ENCODE peak calls at places on chromosomes 13 and 19, in eight cellular contexts. A is heart right ventricle; M is germinal center; J is CD8-positive, alpha-beta memory T cell; U is GOT3; T is activated naive CD8-positive, alpha-beta T cell treated with anti-CD3 and anti-CD28 coated beads for 36 hours; Z is Kasumi-1; K is DND-41. L is an unnamed sample.

GRCh38 chr13:29508130-29508873 is 87.2 kb downstream of the SLC7A1 start:
- DNase-seq in A (peak; percentile 84), M (peak; percentile 84), J (peak; percentile 59), U (peak; percentile 13), T (peak; percentile 63), Z (peak; percentile 25), K (peak; percentile 77), L (peak; percentile 79)

GRCh38 chr19:31553112-31553843 is 204.0 kb upstream of the TSHZ3 start:
- DNase-seq in A (no peak), M (no peak), J (no peak), U (no peak), T (no peak), Z (no peak), K (peak; percentile 42), L (no peak)

GRCh38 chr13:61246351-61246750 is 169.3 kb downstream of the PCDH20 start:
- DNase-seq in A (no peak), M (no peak), J (no peak), U (no peak), T (no peak), Z (no peak), K (no peak), L (no peak)

GRCh38 chr13:39035204-39035603 is 2.7 kb downstream of the PROSER1 start:
- DNase-seq in A (no peak), M (no peak), J (no peak), U (no peak), T (no peak), Z (no peak), K (no peak), L (no peak)

GRCh38 chr19:49793561-49793840 is 19.6 kb downstream of the FUZ start:
- DNase-seq in A (no peak), M (no peak), J (no peak), U (no peak), T (peak; percentile 22), Z (no peak), K (no peak), L (no peak)

GRCh38 chr13:113656015-113656588 is 1.9 kb downstream of the ATP4B start:
- DNase-seq in A (no peak), M (no peak), J (no peak), U (no peak), T (no peak), Z (no peak), K (no peak), L (peak; percentile 71)

GRCh38 chr13:42553098-42554046 is 20.6 kb upstream of the TNFSF11 start:
- DNase-seq in A (no peak), M (no peak), J (no peak), U (no peak), T (no peak), Z (no peak), K (no peak), L (no peak)

GRCh38 chr13:110820311-110820710 is 94.6 kb downstream of the ANKRD10 start:
- DNase-seq in A (no peak), M (no peak), J (no peak), U (no peak), T (no peak), Z (no peak), K (no peak), L (no peak)

GRCh38 chr19:58218899-58219298 is 9.8 kb upstream of the ZNF544 start:
- DNase-seq in A (no peak), M (no peak), J (no peak), U (no peak), T (peak; percentile 26), Z (no peak), K (peak; percentile 44), L (no peak)

GRCh38 chr19:39265321-39265916 is 2.8 kb upstream of the IFNL2 start:
- DNase-seq in A (no peak), M (no peak), J (no peak), U (no peak), T (no peak), Z (no peak), K (no peak), L (peak; percentile 76)

GRCh38 chr19:34996978-34997640 is 3.0 kb upstream of the GRAMD1A start:
- DNase-seq in A (no peak), M (no peak), J (peak; percentile 80), U (no peak), T (no peak), Z (peak; percentile 86), K (peak; percentile 39), L (no peak)

GRCh38 chr19:32674153-32674958 is 624 bp downstream of the ANKRD27 start:
- DNase-seq in A (no peak), M (no peak), J (no peak), U (no peak), T (no peak), Z (no peak), K (peak; percentile 53), L (peak; percentile 38)

GRCh38 chr19:31570718-31571117 is 221.5 kb upstream of the TSHZ3 start:
- DNase-seq in A (no peak), M (no peak), J (no peak), U (no peak), T (no peak), Z (no peak), K (no peak), L (no peak)

GRCh38 chr19:18122860-18123795 is 25.6 kb downstream of the MAST3 start:
- DNase-seq in A (no peak), M (no peak), J (no peak), U (no peak), T (no peak), Z (no peak), K (no peak), L (no peak)

GRCh38 chr13:61727714-61728275 is 312.1 kb upstream of the PCDH20 start:
- DNase-seq in A (no peak), M (no peak), J (no peak), U (no peak), T (no peak), Z (no peak), K (no peak), L (no peak)